ENCODE peak calls at places on chromosomes 11 and 22, in five cellular contexts. K, W, D, I and B are unnamed samples. For H3K36me3, the result is how much of the 10 kb centered on the place peaks cover.

GRCh38 chr11:126893796-126894195 is 106.8 kb downstream of the KIRREL3 start:
- DNase-seq in I (no peak), K (no peak), W (no peak), D (no peak), B (no peak)

GRCh38 chr11:101944896-101945295 is 28.6 kb upstream of the ANGPTL5 start:
- DNase-seq in I (no peak), D (no peak), K (no peak), W (no peak), B (no peak)

GRCh38 chr11:32200448-32200847 is 109.6 kb downstream of the RCN1 start:
- DNase-seq in I (no peak), W (no peak), K (no peak), D (no peak), B (no peak)

GRCh38 chr11:126740857-126741256 is 259.7 kb downstream of the KIRREL3 start:
- DNase-seq in W (no peak), I (no peak), D (no peak), K (no peak), B (no peak)

GRCh38 chr22:25663654-25664053 is 78.3 kb upstream of the MYO18B start:
- DNase-seq in W (no peak), K (peak), I (no peak), D (no peak), B (no peak)

GRCh38 chr22:44220727-44221680 is 40.3 kb downstream of the PARVG start:
- DNase-seq in K (no peak), I (no peak), W (no peak), D (no peak), B (no peak)

GRCh38 chr22:19524170-19525115 is at the start of gene CLDN5:
- DNase-seq in K (no peak), I (no peak), W (no peak), D (peak), B (no peak)

GRCh38 chr11:105296386-105296785 is 156.8 kb upstream of the CARD18 start:
- DNase-seq in I (no peak), D (no peak), W (no peak), K (no peak), B (no peak)

GRCh38 chr11:1875093-1875785 is 16.5 kb downstream of the PRR33 start:
- DNase-seq in K (no peak), I (no peak), W (peak), D (no peak), B (no peak)

GRCh38 chr11:122803716-122804115 is 34.6 kb upstream of the CRTAM start:
- DNase-seq in D (no peak), I (no peak), W (no peak), K (no peak), B (peak)

GRCh38 chr11:1202154-1202775 is 20.6 kb upstream of the MUC5B start:
- DNase-seq in K (no peak), W (peak), D (no peak), I (peak), B (no peak)

GRCh38 chr22:27919943-27920755 is 1.1 kb upstream of the PITPNB start:
- DNase-seq in K (peak), W (no peak), D (peak), I (no peak), B (peak)

GRCh38 chr11:65663634-65664200 is 1.0 kb upstream of the RELA start:
- DNase-seq in I (peak), D (peak), W (peak), K (peak), B (peak)

GRCh38 chr11:128956401-128957203 is 13.9 kb upstream of the TP53AIP1 start:
- DNase-seq in D (peak), K (peak), I (peak), W (no peak), B (peak)

GRCh38 chr11:90593099-90593498 is 370.2 kb upstream of the CHORDC1 start:
- DNase-seq in I (no peak), W (no peak), D (no peak), K (no peak), B (no peak)

GRCh38 chr11:8779107-8779506 is 96.5 kb downstream of the RPL27A start:
- DNase-seq in K (no peak), W (no peak), I (no peak), D (no peak), B (peak)
- TF ChIP-seq CTCF in K (no peak), W (no peak), I (no peak), D (no peak), B (no peak)

GRCh38 chr11:61163714-61164609 is 2.7 kb upstream of the VPS37C start:
- DNase-seq in D (no peak), K (no peak), W (no peak), I (no peak), B (no peak)
- H3K4me3 ChIP-seq in D (no peak), K (no peak), W (no peak), I (no peak), B (no peak)

GRCh38 chr22:29679316-29679715 is 40.5 kb upstream of the CABP7 start:
- DNase-seq in K (no peak), I (no peak), W (no peak), D (no peak), B (no peak)
- H3K36me3 ChIP-seq in K (under half), I (half or more), W (under half), D (under half), B (under half)

DNA sequence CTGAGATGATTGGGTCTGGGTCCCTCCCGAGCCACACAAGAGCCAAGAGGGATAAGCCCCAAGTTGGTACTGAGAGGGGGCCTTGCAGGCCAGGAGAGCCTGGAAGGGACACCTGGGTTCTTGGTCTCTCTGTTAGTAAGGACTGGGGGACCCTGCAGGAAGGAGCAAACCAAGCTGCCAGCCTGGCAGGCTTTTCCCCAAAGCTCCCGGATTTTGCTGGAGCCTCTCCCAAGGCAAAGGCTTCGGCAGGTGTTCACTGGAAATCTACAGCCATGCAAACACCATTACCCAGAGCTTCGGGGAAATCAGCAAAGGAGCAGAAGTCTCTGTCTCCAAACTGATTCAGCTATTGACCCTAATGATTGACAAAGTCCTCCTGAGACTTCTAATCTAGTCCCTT is 527.9 kb downstream of the BUD13 start:
- DNase-seq in D (no peak), W (no peak), K (no peak), I (no peak), B (no peak)
- TF ChIP-seq CTCF in D (no peak), W (no peak), K (no peak), I (no peak), B (no peak)

GRCh38 chr22:22112533-22113294 is 130.1 kb upstream of the TOP3B start:
- DNase-seq in I (no peak), W (no peak), D (no peak), K (no peak), B (no peak)

GRCh38 chr22:22110548-22111266 is 128.1 kb upstream of the TOP3B start:
- DNase-seq in W (peak), D (peak), K (peak), I (peak), B (peak)

GRCh38 chr22:22109693-22110466 is 127.3 kb upstream of the TOP3B start:
- DNase-seq in W (no peak), D (no peak), I (peak), K (peak), B (peak)

GRCh38 chr22:22111983-22112382 is 129.4 kb upstream of the TOP3B start:
- DNase-seq in I (no peak), K (no peak), W (no peak), D (no peak), B (no peak)

GRCh38 chr22:22111267-22111751 is 128.7 kb upstream of the TOP3B start:
- DNase-seq in D (no peak), K (no peak), W (no peak), I (peak), B (peak)
- H3K4me3 ChIP-seq in D (no peak), K (no peak), W (no peak), I (peak), B (no peak)